ENCODE peak calls at places on chromosomes 6 and 20, in eight cellular contexts. H is stimulated activated naive B cell treated with anti-CD40 and anti-IgM and Interleukin-4, amounts not matched to agents 10 μg/mL and 1 μg/mL and 100 μg/mL, for 72 hours; S is HS-27A; V is AG09309; Q is midbrain; Y is pancreas; R is trophoblast cell; T is CD8-positive, alpha-beta memory T cell. D is an unnamed sample.
A peak's percentile ranks its signal among the peaks of the same experiment; 100 is the strongest.

GRCh38 chr20:57618091-57618765 is 2.0 kb downstream of the ZBP1 start:
- DNase-seq in Y (no peak), Q (no peak), R (peak; percentile 72), H (no peak), V (no peak), S (no peak), T (no peak), D (no peak)

GRCh38 chr6:84428300-84428907 is 201.0 kb upstream of the CEP162 start:
- DNase-seq in R (peak; percentile 70), Y (peak; percentile 51), Q (peak; percentile 19), H (no peak), V (no peak), T (no peak), S (peak; percentile 14), D (peak; percentile 18)

GRCh38 chr6:87483929-87484328 is 11.2 kb downstream of the SLC35A1 start:
- DNase-seq in V (no peak), H (no peak), Y (no peak), R (peak; percentile 91), S (no peak), Q (no peak), T (no peak), D (no peak)

GRCh38 chr6:37565267-37566208 is 65.8 kb upstream of the CCDC167 start:
- DNase-seq in H (no peak), V (no peak), S (no peak), T (no peak), Q (peak; percentile 21), Y (no peak), R (no peak), D (no peak)

GRCh38 chr6:22036699-22037098 is 260.1 kb downstream of the PRL start:
- DNase-seq in H (no peak), Y (no peak), R (peak; percentile 53), V (no peak), Q (no peak), T (no peak), S (no peak), D (no peak)

GRCh38 chr20:32203556-32204484 is 3.7 kb downstream of the PLAGL2 start:
- DNase-seq in V (no peak), R (peak; percentile 36), Y (no peak), S (no peak), T (no peak), H (no peak), Q (no peak), D (no peak)

GRCh38 chr6:169800668-169801395 is 49.4 kb downstream of the ERMARD start:
- DNase-seq in Q (no peak), T (no peak), Y (no peak), H (no peak), R (no peak), S (peak; percentile 11), V (peak; percentile 28), D (no peak)

GRCh38 chr6:41411961-41412360 is 76.6 kb downstream of the NCR2 start:
- DNase-seq in V (no peak), S (no peak), T (no peak), Q (no peak), R (no peak), H (no peak), Y (no peak), D (no peak)

GRCh38 chr6:135334169-135334568 is 153.1 kb downstream of the MYB start:
- DNase-seq in S (no peak), H (no peak), Y (no peak), R (no peak), V (no peak), T (no peak), Q (no peak), D (no peak)

GRCh38 chr6:113122060-113122459 is 735.1 kb upstream of the MARCKS start:
- DNase-seq in H (no peak), R (peak; percentile 60), Y (no peak), V (peak; percentile 89), S (peak; percentile 96), Q (no peak), T (no peak), D (no peak)

GRCh38 chr6:81938014-81938761 is 185.7 kb upstream of the TENT5A start:
- DNase-seq in R (peak; percentile 93), Q (no peak), T (no peak), V (peak; percentile 82), S (peak; percentile 68), Y (no peak), H (no peak), D (no peak)

GRCh38 chr20:57657537-57658446 is 37.6 kb upstream of the ZBP1 start:
- DNase-seq in S (no peak), V (no peak), T (peak; percentile 65), Q (no peak), H (no peak), R (no peak), Y (peak; percentile 63), D (no peak)

GRCh38 chr6:158031445-158032353 is 50.0 kb downstream of the SYNJ2 start:
- DNase-seq in Q (no peak), H (peak; percentile 68), T (no peak), S (peak; percentile 94), Y (peak; percentile 50), V (peak; percentile 57), R (peak; percentile 33), D (no peak)

GRCh38 chr6:106158816-106159215 is 72.7 kb downstream of the PRDM1 start:
- DNase-seq in V (no peak), Q (no peak), T (no peak), H (no peak), R (no peak), Y (no peak), S (no peak), D (no peak)

GRCh38 chr6:2876210-2877056 is 26.7 kb downstream of the SERPINB9 start:
- DNase-seq in Q (no peak), H (peak; percentile 35), V (peak; percentile 74), R (peak; percentile 97), S (peak; percentile 15), T (peak; percentile 25), Y (peak; percentile 75), D (no peak)

GRCh38 chr20:53579581-53580375 is 13.9 kb downstream of the ZNF217 start:
- DNase-seq in T (peak; percentile 62), R (peak; percentile 86), Y (no peak), H (no peak), S (no peak), V (peak; percentile 75), Q (no peak), D (no peak)

GRCh38 chr6:24924956-24925355 is 10.8 kb downstream of the RIPOR2 start:
- DNase-seq in R (peak; percentile 67), V (no peak), Y (no peak), H (no peak), T (no peak), Q (no peak), S (no peak), D (no peak)

GRCh38 chr6:29624520-29624961 is 8.4 kb downstream of the GABBR1 start:
- DNase-seq in H (no peak), Y (no peak), V (no peak), Q (no peak), S (no peak), R (no peak), T (no peak), D (no peak)

GRCh38 chr6:56424542-56425083 is 177.2 kb upstream of the COL21A1 start:
- DNase-seq in Y (no peak), Q (no peak), V (no peak), T (no peak), S (no peak), H (no peak), R (no peak), D (no peak)